ENCODE peak calls at places on chromosomes 6 and 20, in five cellular contexts. N is A172, Z is fibroblast of the aortic adventitia, K is posterior cingulate gyrus, J is RPMI8226. L is an unnamed sample.

GRCh38 chr6:46925563-46926253 is 4.0 kb upstream of the ADGRF5 start:
- DNase-seq in N (no peak), Z (peak), K (no peak), J (no peak), L (no peak)

GRCh38 chr20:38935285-38935684 is 9.1 kb downstream of the FAM83D start:
- DNase-seq in N (peak), Z (peak), K (no peak), J (no peak), L (no peak)

GRCh38 chr20:60869032-60869550 is 383.0 kb upstream of the CDH4 start:
- DNase-seq in N (no peak), Z (no peak), K (no peak), J (no peak), L (no peak)

GRCh38 chr6:17476506-17476905 is 83.1 kb downstream of the CAP2 start:
- DNase-seq in N (no peak), Z (no peak), K (no peak), J (no peak), L (no peak)

GRCh38 chr6:137488736-137489409 is 5.3 kb downstream of the OLIG3 start:
- DNase-seq in N (no peak), Z (no peak), K (no peak), J (no peak), L (no peak)

GRCh38 chr6:142167071-142167470 is 20.0 kb downstream of the VTA1 start:
- DNase-seq in N (no peak), Z (no peak), K (no peak), J (no peak), L (no peak)

GRCh38 chr6:145544031-145544430 is 191.3 kb downstream of the EPM2A start:
- DNase-seq in N (peak), Z (peak), K (no peak), J (no peak), L (no peak)

GRCh38 chr20:38601216-38602184 is at the start of gene ARHGAP40:
- DNase-seq in N (no peak), Z (no peak), K (no peak), J (peak), L (no peak)

GRCh38 chr6:168615837-168616236 is 174.9 kb downstream of the SMOC2 start:
- DNase-seq in N (no peak), Z (no peak), K (no peak), J (no peak), L (no peak)

GRCh38 chr20:62489186-62489939 is 13.6 kb upstream of the GATA5 start:
- DNase-seq in N (peak), Z (no peak), K (no peak), J (peak), L (no peak)

GRCh38 chr6:132937466-132937906 is 123.1 kb downstream of the RPS12 start:
- DNase-seq in N (peak), Z (peak), K (peak), J (peak), L (no peak)

L was measured in pulmonary artery endothelial cell.